ENCODE peak calls at places on chromosomes 16 and 17, in nine cellular contexts. H is Jurkat, Clone E6-1; Z is tibial nerve; M is Daoy; P is neural progenitor cell; E is naive thymus-derived CD4-positive, alpha-beta T cell; I is ascending aorta; K is T-helper 2 cell treated with Interferon-gamma antibody and Interleukin-4, amounts not matched to agents 5 μg/mL and 100 μg/mL, for 36 hours; Y is right cardiac atrium. C is an unnamed sample.

GRCh38 chr17:5711344-5711743 is 127.0 kb upstream of the NLRP1 start:
- DNase-seq in H (no peak), Z (no peak), M (no peak), P (peak), E (no peak), I (no peak), K (no peak), Y (no peak), C (peak)

GRCh38 chr16:10950393-10950792 is 6.0 kb downstream of the CLEC16A start:
- DNase-seq in H (no peak), Z (no peak), M (no peak), P (no peak), E (no peak), I (no peak), K (no peak), Y (no peak), C (peak)

GRCh38 chr17:62994931-62995330 is 28.9 kb downstream of the TANC2 start:
- DNase-seq in H (no peak), Z (no peak), M (no peak), P (no peak), E (no peak), I (no peak), K (no peak), Y (no peak), C (no peak)

GRCh38 chr16:55297910-55298175 is 26.2 kb upstream of the IRX6 start:
- DNase-seq in H (no peak), Z (no peak), M (peak), P (no peak), E (no peak), I (no peak), K (no peak), Y (no peak), C (no peak)

GRCh38 chr16:53949716-53950410 is 245.9 kb downstream of the FTO start:
- DNase-seq in H (no peak), Z (no peak), M (no peak), P (no peak), E (no peak), I (no peak), K (no peak), Y (no peak), C (no peak)

GRCh38 chr17:72056727-72057290 is 64.0 kb upstream of the SOX9 start:
- DNase-seq in H (no peak), Z (no peak), M (peak), P (no peak), E (no peak), I (no peak), K (no peak), Y (no peak), C (no peak)

GRCh38 chr17:51869387-51869786 is 289.1 kb downstream of the CA10 start:
- DNase-seq in H (peak), Z (no peak), M (no peak), P (peak), E (no peak), I (no peak), K (no peak), Y (no peak), C (no peak)

GRCh38 chr16:80200079-80200478 is 340.7 kb upstream of the DYNLRB2 start:
- DNase-seq in H (no peak), Z (no peak), M (no peak), P (no peak), E (no peak), I (no peak), K (no peak), Y (no peak), C (no peak)

GRCh38 chr17:67385122-67385988 is 8.3 kb downstream of the PITPNC1 start:
- DNase-seq in H (no peak), Z (no peak), M (no peak), P (no peak), E (no peak), I (no peak), K (no peak), Y (no peak), C (no peak)

GRCh38 chr16:27860091-27860490 is 203.4 kb downstream of the GSG1L start:
- DNase-seq in H (no peak), Z (no peak), M (no peak), P (no peak), E (no peak), I (no peak), K (no peak), Y (no peak), C (no peak)

GRCh38 chr16:29290631-29291247 is 115.8 kb downstream of the NPIPB11 start:
- DNase-seq in H (no peak), Z (peak), M (peak), P (peak), E (no peak), I (peak), K (peak), Y (peak), C (peak)

C was measured in WERI-Rb-1.